ENCODE peak calls at places on chromosomes 7 and 10, in five cellular contexts. One of them, this sample, is unnamed.

GRCh38 chr10:63720072-63720537 is 198.9 kb downstream of the REEP3 start:
- DNase-seq in prostate gland: peak
- DNase-seq in stomach: peak
- DNase-seq in A549: no peak
- DNase-seq in heart left ventricle: no peak
- DNase-seq in this sample: no peak

GRCh38 chr7:91082854-91083495 is 181.3 kb upstream of the FZD1 start:
- DNase-seq in heart left ventricle: no peak
- DNase-seq in A549: no peak
- DNase-seq in prostate gland: no peak
- DNase-seq in stomach: no peak
- DNase-seq in this sample: no peak

GRCh38 chr7:96026606-96027005 is 254.3 kb downstream of the DYNC1I1 start:
- DNase-seq in heart left ventricle: no peak
- DNase-seq in A549: no peak
- DNase-seq in stomach: no peak
- DNase-seq in prostate gland: no peak
- DNase-seq in this sample: no peak

GRCh38 chr7:2120251-2120660 is 112.5 kb downstream of the MAD1L1 start:
- DNase-seq in heart left ventricle: no peak
- DNase-seq in prostate gland: no peak
- DNase-seq in A549: no peak
- DNase-seq in stomach: peak
- DNase-seq in this sample: no peak

GRCh38 chr7:30252885-30253795 is 31.3 kb upstream of the ZNRF2 start:
- DNase-seq in heart left ventricle: peak
- DNase-seq in A549: no peak
- DNase-seq in stomach: peak
- DNase-seq in prostate gland: peak
- DNase-seq in this sample: no peak

GRCh38 chr10:93006435-93007039 is 54.1 kb upstream of the CYP26C1 start:
- DNase-seq in stomach: no peak
- DNase-seq in heart left ventricle: no peak
- DNase-seq in A549: peak
- DNase-seq in prostate gland: peak
- DNase-seq in this sample: no peak

GRCh38 chr7:35971133-35971995 is 170.5 kb downstream of the SEPTIN7 start:
- DNase-seq in prostate gland: no peak
- DNase-seq in stomach: no peak
- DNase-seq in heart left ventricle: no peak
- DNase-seq in A549: no peak
- DNase-seq in this sample: no peak

GRCh38 chr7:155227788-155228458 is 69.8 kb upstream of the INSIG1 start:
- DNase-seq in stomach: no peak
- DNase-seq in heart left ventricle: no peak
- DNase-seq in prostate gland: no peak
- DNase-seq in A549: no peak
- DNase-seq in this sample: no peak

GRCh38 chr10:76051007-76051936 is 619.8 kb downstream of the LRMDA start:
- DNase-seq in prostate gland: no peak
- DNase-seq in stomach: no peak
- DNase-seq in A549: no peak
- DNase-seq in heart left ventricle: no peak
- DNase-seq in this sample: no peak
- H3K4me3 ChIP-seq in prostate gland: no peak
- H3K4me3 ChIP-seq in stomach: no peak
- H3K4me3 ChIP-seq in A549: no peak
- H3K4me3 ChIP-seq in heart left ventricle: no peak
- H3K4me3 ChIP-seq in this sample: no peak

DNA sequence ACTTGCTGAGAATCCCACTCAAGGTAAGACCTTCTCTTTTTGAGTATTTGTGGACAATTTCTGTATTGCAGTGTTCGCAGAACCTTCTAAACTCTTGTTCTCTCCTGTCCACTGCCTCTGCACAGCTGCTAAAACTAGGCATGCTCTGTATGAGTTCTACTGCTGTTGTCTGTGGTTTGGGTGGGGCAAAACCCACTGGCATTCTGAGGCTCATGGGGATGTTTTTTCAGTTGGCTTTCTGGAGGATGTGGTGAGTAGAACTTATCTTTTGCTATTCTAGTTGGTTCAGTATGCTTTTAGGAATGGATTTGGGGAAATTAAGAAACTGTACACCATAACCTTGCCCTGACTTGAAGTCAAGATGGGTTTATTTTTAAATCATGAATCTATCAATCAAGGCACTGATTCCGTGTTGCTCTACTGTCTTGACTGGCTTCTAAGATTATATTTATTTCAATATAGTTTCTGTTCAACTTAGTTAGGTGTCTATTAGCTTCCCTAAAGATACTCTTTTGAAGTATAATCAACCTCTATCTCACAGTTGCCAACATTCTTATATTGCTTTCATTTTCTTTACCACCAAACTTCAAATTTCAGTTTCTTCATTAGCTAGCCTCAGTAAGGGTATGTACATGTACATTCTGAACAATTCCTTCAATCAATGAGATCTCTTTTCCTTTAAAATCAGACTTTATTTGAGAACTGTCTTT is 25.0 kb upstream of the C1GALT1 start:
- DNase-seq in stomach: no peak
- DNase-seq in A549: no peak
- DNase-seq in heart left ventricle: no peak
- DNase-seq in prostate gland: no peak
- DNase-seq in this sample: no peak
- TF ChIP-seq POLR2A in stomach: no peak
- TF ChIP-seq POLR2A in A549: no peak
- TF ChIP-seq POLR2A in heart left ventricle: no peak
- TF ChIP-seq POLR2A in prostate gland: no peak
- TF ChIP-seq POLR2A in this sample: no peak

DNA sequence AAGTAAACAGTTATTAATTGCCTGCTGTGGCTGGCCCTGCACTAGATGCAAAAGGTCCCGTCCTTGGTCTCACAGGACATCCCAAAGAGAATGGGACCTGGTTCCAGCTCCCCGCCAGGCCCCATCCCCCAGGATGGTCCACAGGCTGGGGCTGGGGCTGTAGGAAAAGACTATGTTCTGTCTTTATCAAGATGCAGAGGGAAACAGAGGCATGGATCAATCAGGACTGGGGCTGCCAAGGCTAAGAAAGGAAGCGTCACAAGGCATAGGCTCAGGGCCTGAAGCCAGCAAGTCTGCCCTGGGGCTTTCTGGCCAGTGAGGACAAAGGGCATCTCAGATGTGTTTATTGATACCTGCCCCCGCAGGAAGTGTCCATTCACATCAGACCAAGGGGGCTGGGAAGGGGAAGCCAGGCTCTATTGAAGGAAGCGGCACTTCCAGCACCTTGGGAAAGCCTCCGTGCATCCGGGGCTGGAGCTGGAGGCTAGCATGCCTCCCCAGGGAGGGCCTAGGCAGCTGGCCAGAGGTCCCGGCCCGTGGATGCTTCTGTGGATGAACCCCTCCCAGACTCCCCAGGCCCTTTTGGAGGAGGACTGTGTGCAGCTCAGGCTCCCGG is 5.8 kb downstream of the VSIR start:
- DNase-seq in heart left ventricle: peak
- DNase-seq in stomach: no peak
- DNase-seq in prostate gland: no peak
- DNase-seq in A549: peak
- DNase-seq in this sample: no peak
- H3K27ac ChIP-seq in heart left ventricle: peak
- H3K27ac ChIP-seq in stomach: peak
- H3K27ac ChIP-seq in prostate gland: peak
- H3K27ac ChIP-seq in A549: peak
- H3K27ac ChIP-seq in this sample: peak

DNA sequence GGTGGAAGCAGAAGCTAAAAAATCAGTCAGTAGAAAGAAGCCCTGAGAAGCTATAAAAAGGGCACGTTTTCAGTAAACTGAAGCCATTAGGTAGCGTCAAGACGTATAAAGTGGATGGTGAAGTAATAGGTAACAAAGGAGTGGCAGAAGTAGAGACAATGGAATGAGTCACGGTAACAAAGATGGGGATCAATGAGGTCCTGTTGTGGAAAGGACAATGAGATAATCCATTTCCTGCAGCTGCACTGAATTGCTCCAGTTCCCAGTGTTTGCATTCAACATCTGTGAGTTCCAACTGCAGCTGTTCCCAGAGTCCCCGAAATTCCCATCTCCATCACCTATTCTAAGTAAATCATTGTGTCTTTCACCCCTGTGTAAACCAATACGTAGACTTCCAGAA is 4.8 kb upstream of the HYCC1 start:
- DNase-seq in A549: no peak
- DNase-seq in stomach: no peak
- DNase-seq in prostate gland: no peak
- DNase-seq in heart left ventricle: no peak
- DNase-seq in this sample: no peak
- H3K4me3 ChIP-seq in A549: no peak
- H3K4me3 ChIP-seq in stomach: no peak
- H3K4me3 ChIP-seq in prostate gland: no peak
- H3K4me3 ChIP-seq in heart left ventricle: no peak
- H3K4me3 ChIP-seq in this sample: no peak

GRCh38 chr7:99837649-99838361 is 10.0 kb downstream of the CYP3A43 start:
- DNase-seq in A549: no peak
- DNase-seq in prostate gland: no peak
- DNase-seq in stomach: no peak
- DNase-seq in heart left ventricle: no peak
- DNase-seq in this sample: no peak

GRCh38 chr7:99843808-99844207 is 16.0 kb downstream of the CYP3A43 start:
- DNase-seq in prostate gland: no peak
- DNase-seq in stomach: no peak
- DNase-seq in A549: no peak
- DNase-seq in heart left ventricle: no peak
- DNase-seq in this sample: peak

GRCh38 chr7:99842926-99843325 is 15.1 kb downstream of the CYP3A43 start:
- DNase-seq in stomach: no peak
- DNase-seq in prostate gland: no peak
- DNase-seq in A549: no peak
- DNase-seq in heart left ventricle: no peak
- DNase-seq in this sample: peak

GRCh38 chr7:99840136-99840869 is 12.5 kb downstream of the CYP3A43 start:
- DNase-seq in prostate gland: no peak
- DNase-seq in stomach: no peak
- DNase-seq in heart left ventricle: no peak
- DNase-seq in A549: no peak
- DNase-seq in this sample: no peak

DNA sequence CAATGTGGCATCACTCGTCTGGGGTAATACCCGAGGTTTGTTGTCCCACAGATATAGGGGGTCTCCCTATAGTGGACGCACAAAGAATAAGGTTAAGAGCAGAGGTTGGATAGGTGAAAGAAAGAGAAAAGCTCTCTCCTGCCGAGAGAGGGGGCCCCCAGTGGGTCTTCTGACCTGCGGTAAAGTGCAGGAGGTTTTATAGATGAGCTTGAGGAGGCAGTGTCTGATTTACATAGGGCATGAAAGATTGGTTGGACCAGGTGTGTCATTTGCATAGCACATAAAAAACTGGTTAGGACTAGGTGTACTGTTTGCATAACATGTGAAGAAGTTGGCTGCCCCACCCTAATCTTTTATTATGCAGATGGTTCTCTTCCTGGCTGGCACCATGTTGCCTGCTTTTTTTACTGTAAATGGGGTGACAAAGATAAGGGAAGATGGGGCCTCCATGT is 11.8 kb downstream of the CYP3A43 start:
- DNase-seq in prostate gland: peak
- DNase-seq in stomach: peak
- DNase-seq in A549: no peak
- DNase-seq in heart left ventricle: no peak
- DNase-seq in this sample: no peak
- TF ChIP-seq POLR2A in prostate gland: no peak
- TF ChIP-seq POLR2A in stomach: no peak
- TF ChIP-seq POLR2A in A549: no peak
- TF ChIP-seq POLR2A in heart left ventricle: no peak
- TF ChIP-seq POLR2A in this sample: no peak

This sample was measured in esophagus muscularis mucosa.